ENCODE peak calls at places on chromosomes 6 and 20, in four cellular contexts. I, C, N and Z are unnamed samples.

GRCh38 chr6:70849348-70850069 is 107.4 kb downstream of the B3GAT2 start:
- DNase-seq in I (no peak), C (no peak), N (no peak), Z (peak; percentile 1)

GRCh38 chr6:17021539-17021889 is 80.3 kb upstream of the STMND1 start:
- DNase-seq in I (no peak), C (no peak), N (no peak), Z (no peak)

GRCh38 chr6:1049900-1050299 is 262.0 kb upstream of the FOXQ1 start:
- DNase-seq in I (no peak), C (no peak), N (no peak), Z (no peak)

GRCh38 chr6:158892266-158892665 is 73.1 kb upstream of the EZR start:
- DNase-seq in I (no peak), C (no peak), N (no peak), Z (no peak)

GRCh38 chr6:27863962-27864905 is 48.0 kb downstream of the OR2B2 start:
- DNase-seq in I (no peak), C (no peak), N (no peak), Z (no peak)

GRCh38 chr6:111832833-111833418 is 40.3 kb downstream of the FYN start:
- DNase-seq in I (no peak), C (no peak), N (no peak), Z (no peak)

GRCh38 chr6:128598561-128598960 is 78.2 kb upstream of the PTPRK start:
- DNase-seq in I (peak; percentile 44), C (no peak), N (no peak), Z (no peak)

GRCh38 chr20:1005452-1006027 is 3.4 kb upstream of the RSPO4 start:
- DNase-seq in I (peak; percentile 71), C (peak; percentile 4), N (no peak), Z (peak; percentile 18)

GRCh38 chr6:168126566-168127383 is 47.8 kb upstream of the FRMD1 start:
- DNase-seq in I (no peak), C (no peak), N (no peak), Z (no peak)